ENCODE peak calls at places on chromosomes 12 and 14, in five cellular contexts. Q is activated CD4-positive, alpha-beta T cell treated with anti-CD3 and anti-CD28 coated beads, Interleukin-2, amount 50 U/mL, for 1 hour; B is NCI-H748 treated with DMSO at 0.1 percent for 48 hours; S is NCI-H524 treated with DMSO at 0.1 percent for 48 hours; P is A549. X is an unnamed sample.

GRCh38 chr12:122856999-122857671 is 21.9 kb downstream of the HIP1R start:
- DNase-seq in Q (no peak), P (no peak), B (no peak), S (no peak), X (no peak)

GRCh38 chr12:112185093-112185923 is 59.9 kb downstream of the TRAFD1 start:
- DNase-seq in B (no peak), Q (no peak), P (no peak), S (no peak), X (no peak)

GRCh38 chr12:88625316-88625715 is 45.0 kb upstream of the KITLG start:
- DNase-seq in P (no peak), Q (no peak), S (peak), B (no peak), X (no peak)

GRCh38 chr14:92892589-92892988 is 30.4 kb upstream of the CHGA start:
- DNase-seq in Q (no peak), B (no peak), P (no peak), S (no peak), X (no peak)

GRCh38 chr14:68373847-68374582 is 418.9 kb downstream of the ZFP36L1 start:
- DNase-seq in S (no peak), Q (no peak), P (no peak), B (no peak), X (no peak)

GRCh38 chr12:132556801-132557200 is 53.6 kb downstream of the LRCOL1 start:
- DNase-seq in P (no peak), Q (no peak), S (no peak), B (no peak), X (no peak)

GRCh38 chr14:102187044-102187443 is 47.3 kb downstream of the WDR20 start:
- DNase-seq in Q (no peak), P (peak), B (no peak), S (no peak), X (no peak)

GRCh38 chr14:53391631-53392030 is 238.5 kb upstream of the DDHD1 start:
- DNase-seq in B (no peak), S (no peak), P (no peak), Q (no peak), X (no peak)

GRCh38 chr14:71416392-71416791 is 509.1 kb downstream of the PCNX1 start:
- DNase-seq in S (no peak), P (no peak), B (no peak), Q (no peak), X (no peak)

GRCh38 chr12:130956456-130957303 is 3.0 kb downstream of the ADGRD1 start:
- DNase-seq in Q (no peak), P (no peak), B (no peak), S (no peak), X (no peak)

GRCh38 chr12:44654641-44655625 is 221.2 kb downstream of the NELL2 start:
- DNase-seq in S (peak), Q (no peak), B (no peak), P (no peak), X (no peak)

GRCh38 chr14:106346534-106347290 is 820.3 kb downstream of the TMEM121 start:
- DNase-seq in S (no peak), P (no peak), B (no peak), Q (no peak), X (no peak)

X was measured in stimulated activated CD4-positive, alpha-beta T cell treated with anti-CD3 and anti-CD28 coated beads, Interleukin-2, amount 100 ng/mL, for 24 hours.